ENCODE peak calls at places on chromosome X, in seven cellular contexts. I, A, M, K, B, C and R are unnamed samples.

GRCh38 chrX:23610491-23610890 is 56.8 kb upstream of the PRDX4 start:
- DNase-seq in I (no peak), A (no peak), M (no peak), K (no peak), B (no peak), C (no peak), R (no peak)

GRCh38 chrX:48833531-48834138 is 1.8 kb downstream of the PCSK1N start:
- DNase-seq in I (no peak), A (no peak), M (no peak), K (no peak), B (no peak), C (no peak), R (no peak)

GRCh38 chrX:101415180-101416130 is 7.4 kb downstream of the HNRNPH2 start:
- DNase-seq in I (no peak), A (no peak), M (no peak), K (peak), B (no peak), C (no peak), R (no peak)

GRCh38 chrX:134139090-134139489 is 97.9 kb upstream of the CCDC160 start:
- DNase-seq in I (no peak), A (no peak), M (no peak), K (no peak), B (no peak), C (no peak), R (no peak)

GRCh38 chrX:118665204-118665603 is 62.2 kb upstream of the IL13RA1 start:
- DNase-seq in I (no peak), A (no peak), M (no peak), K (no peak), B (no peak), C (no peak), R (no peak)

GRCh38 chrX:23911436-23911835 is 3.6 kb downstream of the CXorf58 start:
- DNase-seq in I (no peak), A (no peak), M (no peak), K (no peak), B (no peak), C (no peak), R (no peak)

GRCh38 chrX:3631196-3631595 is 82.3 kb downstream of the PRKX start:
- DNase-seq in I (no peak), A (no peak), M (no peak), K (no peak), B (no peak), C (no peak), R (no peak)

GRCh38 chrX:40272786-40273185 is 175.0 kb upstream of the BCOR start:
- DNase-seq in I (no peak), A (no peak), M (no peak), K (no peak), B (no peak), C (no peak), R (no peak)

GRCh38 chrX:9315086-9315485 is 149.8 kb upstream of the TBL1X start:
- DNase-seq in I (no peak), A (no peak), M (no peak), K (no peak), B (no peak), C (no peak), R (no peak)

GRCh38 chrX:103464071-103464773 is 55.1 kb downstream of the RAB40A start:
- DNase-seq in I (no peak), A (no peak), M (no peak), K (peak), B (no peak), C (peak), R (no peak)

GRCh38 chrX:15107367-15107988 is 162.4 kb downstream of the ASB9 start:
- DNase-seq in I (no peak), A (no peak), M (no peak), K (peak), B (no peak), C (peak), R (no peak)

GRCh38 chrX:38087594-38087993 is 81.2 kb downstream of the SYTL5 start:
- DNase-seq in I (no peak), A (no peak), M (no peak), K (no peak), B (no peak), C (no peak), R (no peak)

GRCh38 chrX:1207496-1208025 is 4.9 kb downstream of the CRLF2 start:
- DNase-seq in I (no peak), A (peak), M (no peak), K (no peak), B (no peak), C (no peak), R (no peak)

GRCh38 chrX:127300511-127300910 is 481.0 kb downstream of the PRR32 start:
- DNase-seq in I (no peak), A (no peak), M (no peak), K (no peak), B (no peak), C (no peak), R (no peak)

GRCh38 chrX:129637217-129638109 is 17.3 kb downstream of the APLN start:
- DNase-seq in I (peak), A (peak), M (peak), K (peak), B (peak), C (peak), R (peak)

GRCh38 chrX:55039471-55039870 is 8.7 kb upstream of the ALAS2 start:
- DNase-seq in I (no peak), A (no peak), M (no peak), K (no peak), B (no peak), C (no peak), R (no peak)

GRCh38 chrX:128929281-128930057 is 593.8 kb downstream of the SMARCA1 start:
- DNase-seq in I (no peak), A (no peak), M (no peak), K (no peak), B (no peak), C (no peak), R (no peak)

GRCh38 chrX:22559506-22559905 is 286.8 kb downstream of the CBLL2 start:
- DNase-seq in I (no peak), A (no peak), M (no peak), K (no peak), B (no peak), C (no peak), R (no peak)

GRCh38 chrX:1389181-1389992 is 2.5 kb downstream of the SLC25A6 start:
- DNase-seq in I (peak), A (peak), M (no peak), K (no peak), B (no peak), C (no peak), R (no peak)

GRCh38 chrX:134694333-134694925 is 36.2 kb upstream of the PLAC1 start:
- DNase-seq in I (no peak), A (no peak), M (no peak), K (no peak), B (no peak), C (no peak), R (no peak)

GRCh38 chrX:17413228-17413627 is 38.2 kb downstream of the NHS start:
- DNase-seq in I (no peak), A (no peak), M (no peak), K (no peak), B (no peak), C (no peak), R (no peak)

GRCh38 chrX:3939967-3940610 is 226.6 kb upstream of the PRKX start:
- DNase-seq in I (no peak), A (no peak), M (peak), K (peak), B (no peak), C (no peak), R (no peak)

GRCh38 chrX:132443736-132444135 is 45.1 kb downstream of the MBNL3 start:
- DNase-seq in I (no peak), A (no peak), M (no peak), K (no peak), B (no peak), C (no peak), R (no peak)

GRCh38 chrX:45783002-45783401 is 582.3 kb upstream of the DIPK2B start:
- DNase-seq in I (no peak), A (no peak), M (no peak), K (no peak), B (no peak), C (no peak), R (no peak)

GRCh38 chrX:2708601-2709200 is 17.6 kb downstream of the CD99 start:
- DNase-seq in I (no peak), A (no peak), M (no peak), K (no peak), B (no peak), C (no peak), R (no peak)

GRCh38 chrX:10341309-10341708 is 184.5 kb downstream of the CLCN4 start:
- DNase-seq in I (no peak), A (no peak), M (no peak), K (no peak), B (no peak), C (no peak), R (no peak)

GRCh38 chrX:72394518-72395163 is 88.9 kb upstream of the CITED1 start:
- DNase-seq in I (peak), A (no peak), M (no peak), K (no peak), B (peak), C (no peak), R (no peak)

GRCh38 chrX:12227412-12228041 is 89.3 kb downstream of the FRMPD4 start:
- DNase-seq in I (no peak), A (no peak), M (no peak), K (no peak), B (no peak), C (no peak), R (no peak)

GRCh38 chrX:47030339-47030738 is 47.9 kb upstream of the RGN start:
- DNase-seq in I (no peak), A (no peak), M (no peak), K (peak), B (no peak), C (no peak), R (no peak)

GRCh38 chrX:44343412-44343942 is at the start of gene EFHC2:
- DNase-seq in I (peak), A (no peak), M (peak), K (peak), B (peak), C (peak), R (no peak)

GRCh38 chrX:39152106-39152649 is 350.9 kb downstream of the MID1IP1 start:
- DNase-seq in I (no peak), A (no peak), M (peak), K (peak), B (peak), C (peak), R (no peak)

GRCh38 chrX:131262738-131263679 is 26.1 kb downstream of the IGSF1 start:
- DNase-seq in I (no peak), A (no peak), M (peak), K (peak), B (no peak), C (no peak), R (no peak)

GRCh38 chrX:115639481-115639880 is 78.5 kb downstream of the PLS3 start:
- DNase-seq in I (no peak), A (no peak), M (no peak), K (no peak), B (no peak), C (no peak), R (no peak)

GRCh38 chrX:20515841-20516461 is 249.2 kb upstream of the RPS6KA3 start:
- DNase-seq in I (no peak), A (no peak), M (no peak), K (peak), B (no peak), C (no peak), R (no peak)

GRCh38 chrX:274904-275475 is 6.2 kb upstream of the PLCXD1 start:
- DNase-seq in I (no peak), A (no peak), M (no peak), K (no peak), B (no peak), C (no peak), R (peak)

GRCh38 chrX:17174671-17175070 is 200.3 kb upstream of the NHS start:
- DNase-seq in I (no peak), A (no peak), M (no peak), K (no peak), B (peak), C (no peak), R (no peak)

GRCh38 chrX:39174761-39175417 is 373.6 kb downstream of the MID1IP1 start:
- DNase-seq in I (no peak), A (peak), M (no peak), K (peak), B (no peak), C (no peak), R (no peak)

GRCh38 chrX:39582091-39582490 is 515.7 kb downstream of the BCOR start:
- DNase-seq in I (no peak), A (no peak), M (peak), K (peak), B (no peak), C (no peak), R (no peak)

GRCh38 chrX:75038925-75039324 is 113.7 kb upstream of the NEXMIF start:
- DNase-seq in I (no peak), A (no peak), M (no peak), K (no peak), B (no peak), C (no peak), R (no peak)
- TF ChIP-seq CTCF in I (no peak), A (no peak), M (no peak), K (no peak), B (peak), C (no peak), R (peak)

GRCh38 chrX:68684291-68684918 is 36.9 kb downstream of the STARD8 start:
- DNase-seq in I (peak), A (no peak), M (no peak), K (no peak), B (peak), C (no peak), R (no peak)

GRCh38 chrX:68684919-68685304 is 37.4 kb downstream of the STARD8 start:
- DNase-seq in I (no peak), A (no peak), M (no peak), K (no peak), B (no peak), C (no peak), R (no peak)

GRCh38 chrX:68683580-68683979 is 36.1 kb downstream of the STARD8 start:
- DNase-seq in I (no peak), A (no peak), M (no peak), K (no peak), B (no peak), C (no peak), R (no peak)

GRCh38 chrX:68686684-68687045 is 39.2 kb downstream of the STARD8 start:
- DNase-seq in I (no peak), A (no peak), M (no peak), K (no peak), B (peak), C (no peak), R (no peak)

GRCh38 chrX:68685722-68686683 is 38.5 kb downstream of the STARD8 start:
- DNase-seq in I (no peak), A (no peak), M (no peak), K (no peak), B (peak), C (peak), R (no peak)
- TF ChIP-seq CTCF in I (no peak), A (no peak), M (no peak), K (no peak), B (peak), C (no peak), R (no peak)

GRCh38 chrX:123834116-123834515 is 25.7 kb upstream of the XIAP start:
- DNase-seq in I (no peak), A (no peak), M (no peak), K (no peak), B (no peak), C (no peak), R (peak)

GRCh38 chrX:123830309-123830708 is 29.5 kb upstream of the XIAP start:
- DNase-seq in I (no peak), A (no peak), M (no peak), K (peak), B (no peak), C (no peak), R (no peak)

GRCh38 chrX:123833387-123833786 is 26.5 kb upstream of the XIAP start:
- DNase-seq in I (no peak), A (no peak), M (peak), K (peak), B (no peak), C (peak), R (no peak)

DNA sequence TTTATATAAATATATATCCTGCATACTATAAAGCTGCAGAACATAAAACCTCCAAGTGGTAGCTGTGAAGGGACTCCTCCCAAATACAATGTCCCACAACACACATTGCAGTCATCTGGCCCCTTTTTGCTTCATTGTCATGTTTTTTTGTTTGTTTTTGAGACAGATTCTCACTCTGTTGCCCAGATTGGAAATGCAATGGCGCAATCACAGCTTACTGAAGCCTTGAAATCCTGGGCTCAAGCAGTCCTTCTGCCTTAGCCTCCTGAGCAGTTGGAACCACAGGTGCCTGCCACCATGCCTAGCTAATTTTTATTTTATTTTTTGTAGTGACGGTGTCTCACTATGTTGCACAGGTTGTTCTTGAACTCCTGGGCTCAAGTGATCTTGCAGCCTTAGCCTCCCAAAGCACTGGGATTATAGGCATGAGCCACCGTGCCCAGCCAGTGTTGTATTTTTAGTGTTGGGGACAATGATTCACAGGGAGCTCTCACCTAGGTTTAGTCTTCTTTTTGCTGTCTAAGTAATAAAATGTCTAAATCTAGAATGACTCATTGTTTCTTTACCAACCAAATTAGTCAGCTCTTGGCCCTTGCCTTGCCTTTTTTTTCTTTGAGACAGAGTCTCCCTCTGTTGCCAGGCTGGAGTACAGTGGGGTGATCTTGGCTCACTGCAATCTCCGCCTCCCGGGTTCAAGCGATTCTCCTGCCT is 24.0 kb upstream of the XIAP start:
- DNase-seq in I (no peak), A (no peak), M (no peak), K (peak), B (no peak), C (no peak), R (no peak)
- TF ChIP-seq CTCF in I (no peak), A (no peak), M (no peak), K (no peak), B (no peak), C (no peak), R (no peak)

DNA sequence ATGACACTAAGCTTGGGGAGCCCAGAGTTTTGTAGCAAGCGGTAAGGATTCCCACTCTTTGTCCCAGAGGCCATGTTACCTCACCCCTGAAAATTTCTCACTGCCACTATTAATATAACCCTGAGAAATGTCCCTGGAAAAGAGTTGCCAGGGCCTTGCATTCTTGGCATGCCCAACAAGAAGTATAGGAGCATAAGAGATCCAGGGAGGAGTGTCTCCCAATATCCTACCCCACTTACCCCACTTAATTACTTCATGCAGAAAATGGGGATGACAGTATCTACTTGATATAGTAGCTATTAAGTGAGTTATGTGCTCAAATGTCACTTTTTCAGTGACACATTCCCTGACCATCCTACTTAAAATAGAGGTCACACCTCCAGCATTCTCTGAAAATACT is 120.5 kb upstream of the C1GALT1C1 start:
- DNase-seq in I (no peak), A (no peak), M (no peak), K (no peak), B (no peak), C (no peak), R (no peak)
- TF ChIP-seq CTCF in I (no peak), A (no peak), M (no peak), K (no peak), B (no peak), C (no peak), R (no peak)

GRCh38 chrX:106999002-106999975 is 723 bp downstream of the MORC4 start:
- DNase-seq in I (peak), A (peak), M (peak), K (peak), B (peak), C (peak), R (no peak)
- TF ChIP-seq CTCF in I (peak), A (no peak), M (peak), K (no peak), B (peak), C (peak), R (peak)

DNA sequence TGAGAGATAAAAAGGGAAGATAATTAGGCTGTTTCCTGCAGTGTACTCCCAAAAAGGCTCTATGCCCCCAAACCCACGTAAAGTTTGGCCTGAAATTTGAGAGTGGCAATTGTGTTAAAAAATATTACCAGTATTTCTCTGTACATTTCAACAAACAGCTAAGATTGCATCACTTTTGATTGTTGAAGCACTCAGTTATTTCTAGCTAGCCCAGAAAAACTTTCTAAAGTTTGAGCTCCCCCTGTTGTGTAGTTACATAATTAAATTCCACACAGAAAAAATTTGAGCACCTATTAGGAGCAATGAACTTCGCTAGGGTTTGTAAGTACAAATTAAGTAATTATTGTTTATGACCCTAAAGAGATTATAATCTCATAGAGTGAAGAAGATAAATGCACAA is 109.4 kb downstream of the DLG3 start:
- DNase-seq in I (no peak), A (no peak), M (no peak), K (no peak), B (no peak), C (no peak), R (no peak)
- TF ChIP-seq CTCF in I (peak), A (no peak), M (no peak), K (peak), B (peak), C (no peak), R (peak)